ENCODE peak calls at places on chromosome 11, in nine cellular contexts. Y is fibroblast of pulmonary artery; Q is sigmoid colon; Z is foreskin keratinocyte; K is CD4-positive, alpha-beta T cell; I is RWPE2; L is esophagus squamous epithelium; O is Calu3; C is heart left ventricle. F is an unnamed sample.

GRCh38 chr11:133815636-133816035 is 29.7 kb downstream of the SPATA19 start:
- DNase-seq in K (no peak), O (no peak), L (no peak), C (peak), I (no peak), Y (no peak), Q (no peak), Z (no peak), F (no peak)

GRCh38 chr11:2689551-2690260 is 10.1 kb downstream of the KCNQ1OT1 start:
- DNase-seq in Q (peak), L (no peak), I (peak), O (no peak), K (no peak), Y (no peak), C (no peak), Z (no peak), F (no peak)

GRCh38 chr11:108857382-108857781 is 192.5 kb downstream of the DDX10 start:
- DNase-seq in I (no peak), C (peak), Z (no peak), Q (no peak), O (no peak), L (no peak), Y (peak), K (no peak), F (no peak)

GRCh38 chr11:72039108-72039850 is 40.6 kb downstream of the IL18BP start:
- DNase-seq in C (no peak), Q (no peak), Z (no peak), K (no peak), Y (no peak), I (no peak), O (no peak), L (no peak), F (no peak)

GRCh38 chr11:7977251-7977917 is 9.8 kb upstream of the EIF3F start:
- DNase-seq in Z (peak), I (no peak), L (no peak), O (no peak), C (no peak), Q (no peak), Y (peak), K (no peak), F (no peak)

GRCh38 chr11:108128772-108129171 is 7.4 kb downstream of the ACAT1 start:
- DNase-seq in Z (no peak), Q (no peak), L (no peak), Y (no peak), C (no peak), K (no peak), I (no peak), O (no peak), F (no peak)

GRCh38 chr11:113255096-113255495 is 59.3 kb upstream of the TTC12 start:
- DNase-seq in Z (peak), L (no peak), I (no peak), Y (no peak), K (no peak), O (no peak), C (no peak), Q (no peak), F (no peak)

GRCh38 chr11:100776212-100776896 is 89.3 kb downstream of the ARHGAP42 start:
- DNase-seq in Y (peak), Q (no peak), K (no peak), C (no peak), L (no peak), I (no peak), O (peak), Z (peak), F (no peak)

GRCh38 chr11:105040703-105041102 is 4.4 kb downstream of the CARD16 start:
- DNase-seq in Q (no peak), L (no peak), Z (no peak), O (no peak), K (no peak), I (no peak), Y (no peak), C (no peak), F (no peak)

GRCh38 chr11:32713496-32713895 is 81.0 kb downstream of the CCDC73 start:
- DNase-seq in I (no peak), C (no peak), Z (no peak), Q (no peak), Y (peak), K (no peak), O (peak), L (no peak), F (no peak)
- TF ChIP-seq CTCF in I (peak), C (peak), Z (peak), Q (no peak), Y (peak), K (no peak), O (peak), L (no peak), F (no peak)

GRCh38 chr11:35486446-35486845 is 39.0 kb downstream of the PAMR1 start:
- DNase-seq in O (no peak), I (no peak), L (no peak), K (no peak), C (no peak), Y (no peak), Q (no peak), Z (no peak), F (no peak)
- TF ChIP-seq CTCF in O (no peak), I (no peak), L (no peak), K (no peak), C (no peak), Y (peak), Q (no peak), Z (no peak), F (peak)

GRCh38 chr11:96037267-96037990 is 113.5 kb upstream of the MTMR2 start:
- DNase-seq in O (peak), L (no peak), Q (no peak), Y (peak), K (no peak), C (no peak), Z (peak), I (no peak), F (no peak)
- TF ChIP-seq CTCF in O (no peak), L (no peak), Q (no peak), Y (no peak), K (no peak), C (no peak), Z (peak), I (no peak), F (no peak)

DNA sequence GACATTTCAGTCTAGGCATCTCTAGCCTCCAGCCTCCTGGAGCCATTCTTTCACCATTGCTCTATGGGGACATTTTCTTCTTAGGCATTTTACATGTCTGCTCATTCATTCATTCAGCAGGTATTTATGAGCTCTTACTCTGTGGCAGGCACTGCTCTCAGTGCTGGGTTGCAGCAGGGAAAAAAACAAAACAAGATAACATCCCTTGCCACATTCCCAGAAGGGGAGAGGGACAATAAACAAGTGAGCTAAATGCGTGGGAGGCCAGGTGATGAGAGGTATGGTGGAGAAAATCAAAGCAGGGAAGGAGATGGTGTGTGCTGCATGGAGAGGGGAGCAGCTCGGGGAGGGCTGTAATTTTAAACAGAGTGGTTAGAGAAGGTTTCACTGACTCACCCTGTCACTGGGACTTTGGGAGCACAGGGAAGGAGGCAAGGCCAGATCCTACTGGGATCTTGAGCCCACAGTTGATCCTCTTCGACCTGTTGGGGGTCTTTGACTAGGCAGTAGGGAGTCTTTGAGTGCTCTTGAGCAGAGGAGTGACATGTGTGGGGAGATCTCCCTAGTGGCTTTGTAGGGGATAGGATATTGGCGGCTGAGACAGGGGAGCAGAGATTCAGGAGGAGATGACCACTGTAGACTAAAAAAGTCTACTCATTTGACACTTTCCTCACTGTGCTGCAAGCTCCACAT is 17.0 kb downstream of the MICAL2 start:
- DNase-seq in I (no peak), Q (no peak), L (no peak), C (no peak), Y (no peak), K (no peak), O (no peak), Z (no peak), F (no peak)
- TF ChIP-seq CTCF in I (no peak), Q (no peak), L (no peak), C (no peak), Y (no peak), K (no peak), O (no peak), Z (no peak), F (no peak)

GRCh38 chr11:57567512-57568329 is at the start of gene UBE2L6:
- DNase-seq in I (no peak), Q (peak), Z (no peak), L (peak), K (peak), C (peak), O (peak), Y (no peak), F (peak)
- TF ChIP-seq CTCF in I (no peak), Q (peak), Z (no peak), L (no peak), K (no peak), C (no peak), O (peak), Y (no peak), F (no peak)

GRCh38 chr11:82864268-82864667 is 36.0 kb downstream of the PRCP start:
- DNase-seq in O (peak), I (no peak), Q (peak), C (peak), Z (no peak), L (no peak), K (peak), Y (peak), F (no peak)
- TF ChIP-seq CTCF in O (peak), I (peak), Q (no peak), C (peak), Z (peak), L (peak), K (peak), Y (peak), F (no peak)

GRCh38 chr11:16630651-16631050 is 107.8 kb upstream of the C11orf58 start:
- DNase-seq in K (no peak), Q (no peak), I (no peak), L (no peak), Z (no peak), Y (no peak), C (no peak), O (no peak), F (no peak)

GRCh38 chr11:16632295-16633200 is 105.9 kb upstream of the C11orf58 start:
- DNase-seq in C (no peak), K (no peak), I (no peak), Y (peak), O (peak), Z (peak), L (no peak), Q (no peak), F (no peak)
- TF ChIP-seq CTCF in C (peak), K (no peak), I (peak), Y (peak), O (peak), Z (peak), L (no peak), Q (no peak), F (peak)

GRCh38 chr11:4546876-4547275 is 1.9 kb downstream of the OR52M1 start:
- DNase-seq in K (no peak), C (no peak), Z (no peak), Y (no peak), O (no peak), Q (no peak), L (no peak), I (no peak), F (no peak)

GRCh38 chr11:4551346-4551979 is 6.5 kb downstream of the OR52M1 start:
- DNase-seq in Q (no peak), I (no peak), O (peak), L (no peak), Y (peak), Z (no peak), C (no peak), K (no peak), F (no peak)
- TF ChIP-seq CTCF in Q (no peak), I (no peak), O (peak), L (peak), Y (peak), Z (peak), C (no peak), K (no peak), F (no peak)

DNA sequence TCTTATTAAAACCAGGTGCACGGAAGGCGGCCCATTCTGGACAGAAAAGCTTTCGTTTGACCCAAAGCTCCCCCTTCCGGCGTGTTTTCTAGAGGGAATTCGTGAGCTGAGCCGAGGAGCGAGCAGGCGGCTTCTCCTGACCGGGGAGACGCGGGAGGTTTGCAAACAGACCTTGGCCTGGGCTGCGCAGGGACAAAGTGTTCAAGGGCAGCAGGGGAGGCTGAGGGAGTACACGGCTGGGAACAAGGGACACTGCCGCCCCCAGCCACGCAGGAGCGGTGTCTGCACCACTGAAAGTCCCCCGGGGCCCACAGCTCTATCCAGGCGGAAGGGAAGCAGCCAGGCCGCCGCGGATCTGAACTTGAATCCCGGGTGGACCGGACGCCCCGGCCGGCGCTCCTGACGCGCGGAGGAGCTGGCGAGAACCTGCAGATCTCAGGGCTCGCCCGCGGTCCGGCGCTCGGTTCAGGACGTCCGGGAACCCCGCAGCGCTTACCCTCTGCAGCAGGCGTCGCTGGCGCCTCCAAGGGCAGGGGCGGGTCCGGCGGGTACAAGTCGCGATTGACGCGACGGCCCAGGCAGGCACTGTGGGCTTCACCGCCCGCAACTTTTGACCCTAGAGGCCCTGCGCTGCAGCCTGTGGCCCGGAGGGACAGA is 101.9 kb downstream of the WT1 start:
- DNase-seq in C (peak), Y (peak), Z (no peak), I (no peak), Q (peak), O (peak), L (no peak), K (no peak), F (peak)
- TF ChIP-seq CTCF in C (no peak), Y (peak), Z (peak), I (peak), Q (no peak), O (no peak), L (peak), K (peak), F (no peak)

GRCh38 chr11:96109265-96110030 is 185.5 kb upstream of the MTMR2 start:
- DNase-seq in Q (no peak), I (no peak), K (no peak), L (no peak), O (no peak), C (no peak), Y (no peak), Z (peak), F (no peak)
- TF ChIP-seq CTCF in Q (no peak), I (no peak), K (no peak), L (no peak), O (no peak), C (no peak), Y (no peak), Z (no peak), F (no peak)

F was measured in mesothelial cell of epicardium.